ENCODE peak calls at places on chromosome 1, in five cellular contexts. F, T, A, W and P are unnamed samples.

GRCh38 chr1:40774266-40774998 is 9.2 kb upstream of the KCNQ4 start:
- DNase-seq in F (no peak), T (no peak), A (no peak), W (no peak), P (peak)

GRCh38 chr1:37255111-37255795 is 219.1 kb upstream of the ZC3H12A start:
- DNase-seq in F (no peak), T (no peak), A (no peak), W (no peak), P (no peak)

GRCh38 chr1:170680428-170680827 is 16.5 kb downstream of the PRRX1 start:
- DNase-seq in F (peak), T (peak), A (no peak), W (no peak), P (no peak)

GRCh38 chr1:32404956-32405355 is 10.7 kb upstream of the BSDC1 start:
- DNase-seq in F (no peak), T (no peak), A (no peak), W (no peak), P (no peak)

GRCh38 chr1:103788377-103788776 is 38.7 kb downstream of the AMY1C start:
- DNase-seq in F (no peak), T (no peak), A (no peak), W (no peak), P (no peak)

GRCh38 chr1:229127301-229127700 is 143.6 kb upstream of the RAB4A start:
- DNase-seq in F (no peak), T (no peak), A (no peak), W (no peak), P (no peak)

GRCh38 chr1:86687595-86687994 is 16.8 kb upstream of the SH3GLB1 start:
- DNase-seq in F (no peak), T (no peak), A (no peak), W (no peak), P (no peak)

GRCh38 chr1:231748744-231749143 is 122.2 kb downstream of the DISC1 start:
- DNase-seq in F (no peak), T (no peak), A (no peak), W (no peak), P (no peak)

GRCh38 chr1:59976194-59977074 is 49.9 kb upstream of the CYP2J2 start:
- DNase-seq in F (no peak), T (no peak), A (peak), W (peak), P (peak)

GRCh38 chr1:55904541-55904940 is 674.8 kb downstream of the PLPP3 start:
- DNase-seq in F (no peak), T (no peak), A (no peak), W (no peak), P (no peak)

GRCh38 chr1:53554592-53555305 is 95.5 kb downstream of the DMRTB1 start:
- DNase-seq in F (no peak), T (no peak), A (no peak), W (no peak), P (no peak)

GRCh38 chr1:154442006-154442740 is 37.0 kb downstream of the IL6R start:
- DNase-seq in F (no peak), T (no peak), A (no peak), W (no peak), P (no peak)

GRCh38 chr1:11042995-11043874 is 3.8 kb downstream of the MASP2 start:
- DNase-seq in F (no peak), T (no peak), A (no peak), W (no peak), P (no peak)

GRCh38 chr1:203325004-203325417 is 19.7 kb downstream of the BTG2 start:
- DNase-seq in F (no peak), T (no peak), A (no peak), W (no peak), P (no peak)

GRCh38 chr1:70685300-70686286 is 274.5 kb downstream of the CTH start:
- DNase-seq in F (peak), T (peak), A (peak), W (peak), P (peak)

GRCh38 chr1:52190500-52191252 is 48.8 kb downstream of the ZFYVE9 start:
- DNase-seq in F (no peak), T (no peak), A (no peak), W (no peak), P (no peak)

GRCh38 chr1:1915911-1916835 is 1.1 kb downstream of the CALML6 start:
- DNase-seq in F (no peak), T (no peak), A (no peak), W (no peak), P (no peak)

GRCh38 chr1:233603366-233603927 is 10.5 kb upstream of the KCNK1 start:
- DNase-seq in F (no peak), T (peak), A (no peak), W (no peak), P (no peak)